ENCODE peak calls at places on chromosomes 3 and 15, in ten cellular contexts. F is heart left ventricle, U is suprapubic skin, Y is heart right ventricle, W is fibroblast of mammary gland, I is AG09319, R is epithelial cell of esophagus, B is GM12878, J is endodermal cell, Q is bronchial epithelial cell. P is an unnamed sample.

GRCh38 chr15:58403581-58403980 is 28.2 kb upstream of the LIPC start:
- DNase-seq in B (no peak), J (no peak), U (no peak), W (no peak), R (no peak), Y (no peak), Q (no peak), F (no peak), I (no peak), P (no peak)

GRCh38 chr15:57862761-57863160 is 156.2 kb downstream of the POLR2M start:
- DNase-seq in W (no peak), Q (no peak), J (no peak), Y (no peak), F (no peak), B (no peak), U (no peak), R (no peak), I (no peak), P (no peak)

GRCh38 chr3:171841620-171842000 is 1.5 kb upstream of the TMEM212 start:
- DNase-seq in U (no peak), Y (no peak), F (no peak), R (no peak), J (no peak), B (no peak), W (no peak), Q (no peak), I (no peak), P (no peak)

GRCh38 chr15:33865416-33865815 is 102.9 kb upstream of the CHRM5 start:
- DNase-seq in W (peak), U (no peak), Q (no peak), I (no peak), R (no peak), B (no peak), J (no peak), Y (no peak), F (no peak), P (no peak)

GRCh38 chr3:84318273-84318809 is 640.4 kb upstream of the CADM2 start:
- DNase-seq in W (no peak), Y (no peak), B (no peak), J (peak), F (no peak), R (no peak), Q (no peak), I (no peak), U (no peak), P (no peak)

GRCh38 chr15:68310811-68311463 is 33.4 kb downstream of the FEM1B start:
- DNase-seq in R (no peak), J (peak), F (peak), B (no peak), I (no peak), Q (no peak), W (no peak), U (no peak), Y (no peak), P (no peak)

GRCh38 chr3:48226959-48227358 is 3.7 kb downstream of the CAMP start:
- DNase-seq in I (no peak), Y (no peak), W (no peak), Q (no peak), B (no peak), F (no peak), J (no peak), R (no peak), U (no peak), P (no peak)

GRCh38 chr3:105527949-105528348 is 161.2 kb downstream of the ALCAM start:
- DNase-seq in Q (peak), W (peak), J (no peak), I (no peak), F (no peak), Y (no peak), B (no peak), U (no peak), R (peak), P (peak)

GRCh38 chr3:183551930-183552329 is 3.6 kb downstream of the KLHL6 start:
- DNase-seq in B (no peak), U (no peak), F (no peak), J (no peak), R (no peak), W (no peak), Y (no peak), I (no peak), Q (no peak), P (no peak)

GRCh38 chr3:63429905-63430304 is 151.8 kb downstream of the SYNPR start:
- DNase-seq in J (no peak), R (no peak), F (no peak), W (no peak), Q (no peak), Y (no peak), I (no peak), B (no peak), U (no peak), P (no peak)

GRCh38 chr15:101652783-101653430 is 726 bp upstream of the TM2D3 start:
- DNase-seq in I (no peak), W (peak), Q (no peak), J (peak), B (no peak), Y (no peak), F (no peak), R (peak), U (no peak), P (no peak)

GRCh38 chr3:130849111-130849552 is 44.8 kb upstream of the ATP2C1 start:
- DNase-seq in W (no peak), B (no peak), Q (peak), F (peak), J (no peak), U (peak), I (no peak), Y (peak), R (peak), P (no peak)

GRCh38 chr15:48472756-48473155 is 141.5 kb downstream of the DUT start:
- DNase-seq in Y (no peak), J (no peak), U (no peak), R (peak), I (no peak), Q (peak), F (no peak), W (peak), B (no peak), P (no peak)

GRCh38 chr15:42131826-42132806 is 24.3 kb downstream of the PLA2G4F start:
- DNase-seq in J (peak), F (no peak), Q (no peak), U (no peak), R (peak), W (no peak), Y (no peak), B (no peak), I (no peak), P (no peak)

GRCh38 chr3:14803101-14803980 is 15.4 kb upstream of the FGD5 start:
- DNase-seq in I (no peak), F (no peak), B (no peak), W (no peak), J (peak), Y (no peak), U (peak), R (no peak), Q (no peak), P (no peak)

GRCh38 chr15:69540622-69541021 is 88.0 kb downstream of the RPLP1 start:
- DNase-seq in W (no peak), I (no peak), F (no peak), B (no peak), Y (no peak), J (no peak), U (no peak), R (no peak), Q (no peak), P (no peak)

GRCh38 chr3:47283596-47284364 is 1.0 kb downstream of the KLHL18 start:
- DNase-seq in R (no peak), J (peak), I (no peak), B (no peak), Q (no peak), F (no peak), W (peak), Y (no peak), U (no peak), P (no peak)

DNA sequence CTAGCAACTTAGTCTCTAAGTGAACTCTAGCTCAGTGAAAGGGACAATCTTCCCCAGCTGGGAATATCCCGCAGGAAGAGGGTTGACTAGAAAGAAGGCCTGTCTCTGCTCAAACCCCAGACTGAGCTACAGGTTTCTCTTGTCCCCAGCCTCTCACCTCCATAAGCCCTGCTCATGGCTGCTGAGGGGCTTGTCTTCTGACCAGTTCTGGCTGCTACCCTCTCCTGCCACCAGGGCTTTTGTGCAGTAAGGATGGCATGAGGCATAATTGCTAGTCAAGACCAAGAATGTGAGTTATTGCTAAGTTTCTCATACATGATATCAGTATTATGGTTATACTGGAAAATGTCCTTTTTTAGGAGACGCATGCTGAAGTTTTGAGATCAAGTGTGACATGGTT is 21.3 kb downstream of the WDR53 start:
- DNase-seq in W (no peak), J (peak), Y (no peak), Q (no peak), B (no peak), U (no peak), F (no peak), R (no peak), I (no peak), P (no peak)
- TF ChIP-seq CTCF in W (no peak), J (peak), Y (no peak), Q (no peak), B (no peak), U (no peak), F (no peak), R (no peak), I (no peak), P (no peak)

GRCh38 chr3:121661376-121661775 is 673 bp upstream of the HCLS1 start:
- DNase-seq in U (no peak), F (no peak), J (no peak), Q (peak), Y (no peak), W (no peak), I (no peak), R (peak), B (no peak), P (no peak)

GRCh38 chr3:121658716-121659435 is 1.8 kb downstream of the HCLS1 start:
- DNase-seq in R (no peak), Y (no peak), W (no peak), U (no peak), F (no peak), J (no peak), Q (no peak), B (no peak), I (no peak), P (no peak)

GRCh38 chr3:121663171-121663847 is 2.6 kb upstream of the HCLS1 start:
- DNase-seq in I (no peak), J (no peak), F (no peak), U (no peak), B (no peak), W (no peak), R (no peak), Q (no peak), Y (no peak), P (no peak)

GRCh38 chr3:121662742-121663141 is 2.0 kb upstream of the HCLS1 start:
- DNase-seq in F (no peak), U (no peak), Y (no peak), R (no peak), J (no peak), W (no peak), B (no peak), Q (no peak), I (no peak), P (no peak)

GRCh38 chr3:121660356-121661171 is at the start of gene HCLS1:
- DNase-seq in Y (peak), F (peak), I (no peak), R (peak), U (no peak), J (no peak), W (peak), B (peak), Q (peak), P (peak)
- TF ChIP-seq CTCF in Y (no peak), F (no peak), I (no peak), R (no peak), U (no peak), J (no peak), W (no peak), B (no peak), Q (no peak), P (no peak)

GRCh38 chr3:141940204-141940776 is 63.8 kb downstream of the ATP1B3 start:
- DNase-seq in J (no peak), U (peak), W (peak), Y (no peak), F (no peak), Q (peak), B (no peak), R (peak), I (no peak), P (no peak)
- TF ChIP-seq CTCF in J (peak), U (no peak), W (no peak), Y (no peak), F (no peak), Q (peak), B (no peak), R (peak), I (no peak), P (no peak)

GRCh38 chr15:73781038-73781925 is 28.1 kb upstream of the INSYN1 start:
- DNase-seq in R (peak), W (peak), F (no peak), Q (peak), Y (no peak), J (peak), U (no peak), B (no peak), I (no peak), P (no peak)
- TF ChIP-seq CTCF in R (peak), W (peak), F (no peak), Q (peak), Y (no peak), J (peak), U (no peak), B (peak), I (peak), P (no peak)

GRCh38 chr3:159872374-159873109 is 116.1 kb upstream of the IL12A start:
- DNase-seq in U (no peak), Q (peak), Y (no peak), R (peak), J (no peak), B (no peak), W (peak), F (no peak), I (no peak), P (no peak)
- TF ChIP-seq CTCF in U (no peak), Q (peak), Y (no peak), R (peak), J (no peak), B (no peak), W (peak), F (no peak), I (no peak), P (no peak)

GRCh38 chr3:19250959-19251610 is 102.8 kb downstream of the KCNH8 start:
- DNase-seq in R (no peak), I (no peak), Y (no peak), Q (no peak), F (no peak), W (no peak), B (no peak), U (no peak), J (peak), P (no peak)
- TF ChIP-seq CTCF in R (no peak), I (no peak), Y (no peak), Q (no peak), F (no peak), W (no peak), B (no peak), U (no peak), J (peak), P (no peak)

GRCh38 chr3:112643621-112644236 is 2.8 kb upstream of the CCDC80 start:
- DNase-seq in Q (no peak), W (no peak), Y (no peak), F (no peak), I (no peak), J (no peak), B (no peak), R (no peak), U (no peak), P (peak)
- TF ChIP-seq CTCF in Q (no peak), W (no peak), Y (no peak), F (no peak), I (no peak), J (no peak), B (no peak), R (no peak), U (no peak), P (no peak)

DNA sequence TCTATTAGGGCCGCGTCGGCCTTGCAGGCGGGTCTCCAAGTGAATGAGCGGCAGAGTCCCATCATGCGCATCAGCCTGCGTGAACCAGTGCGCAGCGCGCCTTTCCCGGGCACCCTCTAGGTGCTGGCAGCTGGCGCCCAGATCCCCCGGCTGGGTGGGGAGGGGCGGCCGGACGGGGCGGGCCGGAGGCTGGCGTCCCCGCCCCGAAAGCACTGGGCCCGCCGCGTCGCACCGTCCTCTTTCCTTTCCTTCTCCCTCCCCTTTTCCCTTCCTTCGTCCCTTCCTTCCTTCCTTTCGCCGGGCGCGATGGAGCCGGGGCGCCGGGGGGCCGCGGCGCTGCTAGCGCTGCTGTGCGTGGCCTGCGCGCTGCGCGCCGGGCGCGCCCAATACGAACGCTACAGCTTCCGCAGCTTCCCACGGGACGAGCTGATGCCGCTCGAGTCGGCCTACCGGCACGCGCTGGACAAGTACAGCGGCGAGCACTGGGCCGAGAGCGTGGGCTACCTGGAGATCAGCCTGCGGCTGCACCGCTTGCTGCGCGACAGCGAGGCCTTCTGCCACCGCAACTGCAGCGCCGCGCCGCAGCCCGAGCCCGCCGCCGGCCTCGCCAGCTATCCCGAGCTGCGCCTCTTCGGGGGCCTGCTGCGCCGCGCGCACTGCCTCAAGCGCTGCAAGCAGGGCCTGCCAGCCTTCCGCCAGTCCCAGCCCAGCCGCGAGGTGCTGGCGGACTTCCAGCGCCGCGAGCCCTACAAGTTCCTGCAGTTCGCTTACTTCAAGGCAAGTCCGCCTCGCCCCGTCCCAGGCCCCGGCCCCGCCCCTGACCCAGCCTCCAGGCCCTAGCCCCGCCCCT is at the start of gene CRTAP:
- DNase-seq in Y (peak), U (peak), W (peak), Q (peak), I (peak), B (peak), R (peak), J (peak), F (peak), P (peak)
- TF ChIP-seq CTCF in Y (no peak), U (no peak), W (no peak), Q (no peak), I (no peak), B (no peak), R (no peak), J (no peak), F (peak), P (no peak)

GRCh38 chr15:87877114-87877810 is 379.3 kb downstream of the NTRK3 start:
- DNase-seq in B (no peak), R (no peak), I (no peak), J (no peak), U (no peak), F (peak), W (peak), Y (peak), Q (no peak), P (no peak)

GRCh38 chr15:87874896-87875661 is 381.5 kb downstream of the NTRK3 start:
- DNase-seq in R (no peak), Q (no peak), F (no peak), Y (peak), U (no peak), B (no peak), I (no peak), W (no peak), J (peak), P (no peak)

GRCh38 chr15:87871738-87872315 is 384.7 kb downstream of the NTRK3 start:
- DNase-seq in J (no peak), F (no peak), R (no peak), B (no peak), Q (no peak), U (no peak), W (peak), I (no peak), Y (no peak), P (no peak)

GRCh38 chr15:87871130-87871737 is 385.3 kb downstream of the NTRK3 start:
- DNase-seq in Y (no peak), R (no peak), U (no peak), F (no peak), I (no peak), B (no peak), W (peak), Q (no peak), J (no peak), P (no peak)

DNA sequence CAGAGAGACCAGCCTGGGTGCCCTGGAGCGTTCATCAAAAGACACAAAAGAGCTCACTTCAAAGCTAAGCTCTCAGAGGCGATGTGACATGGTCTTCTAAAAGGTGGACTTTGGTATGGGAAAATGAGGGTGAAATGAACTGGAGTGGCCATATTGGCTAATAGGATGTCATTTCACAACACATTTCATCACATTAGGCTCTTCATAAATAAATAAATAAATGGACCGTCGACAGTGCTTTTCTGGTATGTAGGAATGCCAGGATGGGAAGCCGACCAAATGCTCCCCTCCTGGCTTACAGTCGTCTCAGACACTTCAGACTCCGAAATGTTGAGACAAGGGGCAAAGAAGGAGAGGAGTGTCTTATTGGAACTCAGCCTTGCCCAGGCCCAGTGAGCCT is 383.0 kb downstream of the NTRK3 start:
- DNase-seq in Y (no peak), I (no peak), W (no peak), Q (no peak), F (no peak), J (no peak), B (no peak), R (no peak), U (no peak), P (no peak)
- TF ChIP-seq CTCF in Y (no peak), I (no peak), W (no peak), Q (no peak), F (no peak), J (no peak), B (no peak), R (no peak), U (no peak), P (no peak)

P was measured in GM20000.